ENCODE peak calls at places on chromosomes 16 and 17, in eight cellular contexts. T is NT2/D1; P is Peyer's patch; D is ovary; V is A549; J is adrenal gland; A is CD8-positive, alpha-beta memory T cell; K is psoas muscle. M is an unnamed sample.
A peak's percentile ranks its signal among the peaks of the same experiment; 100 is the strongest.

GRCh38 chr16:8735574-8735973 is 61.2 kb downstream of the ABAT start:
- DNase-seq in T (no peak), P (peak; percentile 28), D (no peak), V (no peak), J (no peak), A (no peak), K (no peak), M (peak; percentile 58)

GRCh38 chr17:2058521-2059124 is 3.7 kb downstream of the HIC1 start:
- DNase-seq in T (no peak), P (peak; percentile 93), D (peak; percentile 84), V (peak; percentile 79), J (peak; percentile 70), A (peak; percentile 50), K (peak; percentile 78), M (peak; percentile 96)

GRCh38 chr16:85571813-85572619 is 41.1 kb upstream of the GSE1 start:
- DNase-seq in T (no peak), P (peak; percentile 71), D (no peak), V (no peak), J (no peak), A (no peak), K (no peak), M (no peak)

GRCh38 chr16:19135896-19136438 is 22.2 kb downstream of the ITPRIPL2 start:
- DNase-seq in T (no peak), P (peak; percentile 84), D (no peak), V (peak; percentile 67), J (no peak), A (no peak), K (no peak), M (no peak)

GRCh38 chr16:68396481-68396880 is 51.8 kb downstream of the SMPD3 start:
- DNase-seq in T (no peak), P (peak; percentile 79), D (peak; percentile 41), V (peak; percentile 32), J (peak; percentile 49), A (peak; percentile 54), K (no peak), M (peak; percentile 51)

GRCh38 chr16:80993293-80993691 is 13.4 kb downstream of the CMC2 start:
- DNase-seq in T (no peak), P (no peak), D (no peak), V (no peak), J (peak; percentile 60), A (no peak), K (no peak), M (no peak)

GRCh38 chr17:39210093-39210434 is 10.0 kb downstream of the RPL19 start:
- DNase-seq in T (no peak), P (no peak), D (no peak), V (no peak), J (no peak), A (no peak), K (no peak), M (no peak)

GRCh38 chr16:19710191-19710908 is 7.7 kb downstream of the KNOP1 start:
- DNase-seq in T (peak; percentile 63), P (no peak), D (no peak), V (no peak), J (no peak), A (no peak), K (no peak), M (peak; percentile 65)

GRCh38 chr16:25030420-25031131 is 15.4 kb upstream of the ARHGAP17 start:
- DNase-seq in T (no peak), P (peak; percentile 58), D (no peak), V (no peak), J (no peak), A (peak; percentile 10), K (no peak), M (no peak)

GRCh38 chr17:44022246-44022645 is 7.5 kb upstream of the TMEM101 start:
- DNase-seq in T (no peak), P (no peak), D (no peak), V (no peak), J (no peak), A (no peak), K (no peak), M (no peak)

GRCh38 chr17:12613566-12613965 is 52.1 kb upstream of the MYOCD start:
- DNase-seq in T (no peak), P (no peak), D (no peak), V (no peak), J (no peak), A (no peak), K (no peak), M (no peak)

GRCh38 chr17:28258347-28258887 is 60.6 kb upstream of the TMEM97 start:
- DNase-seq in T (no peak), P (peak; percentile 50), D (no peak), V (no peak), J (peak; percentile 30), A (no peak), K (no peak), M (no peak)

GRCh38 chr16:88973415-88974050 is 3.5 kb downstream of the CBFA2T3 start:
- DNase-seq in T (no peak), P (no peak), D (no peak), V (no peak), J (no peak), A (no peak), K (no peak), M (no peak)

GRCh38 chr17:57694051-57694450 is 51.0 kb downstream of the CCDC182 start:
- DNase-seq in T (no peak), P (no peak), D (no peak), V (no peak), J (no peak), A (no peak), K (no peak), M (no peak)

GRCh38 chr17:44610331-44610730 is 45.9 kb upstream of the MEIOC start:
- DNase-seq in T (no peak), P (no peak), D (no peak), V (no peak), J (no peak), A (no peak), K (no peak), M (no peak)

GRCh38 chr16:85194528-85195270 is 82.4 kb upstream of the CIBAR2 start:
- DNase-seq in T (no peak), P (no peak), D (no peak), V (no peak), J (no peak), A (no peak), K (no peak), M (no peak)

GRCh38 chr17:70437656-70438055 is 268.3 kb downstream of the KCNJ2 start:
- DNase-seq in T (no peak), P (no peak), D (no peak), V (no peak), J (no peak), A (no peak), K (no peak), M (no peak)

GRCh38 chr16:3408561-3409197 is 7.7 kb downstream of the ZNF174 start:
- DNase-seq in T (no peak), P (no peak), D (no peak), V (no peak), J (no peak), A (no peak), K (no peak), M (no peak)
- H3K9me3 ChIP-seq in T (peaks cover 87% of the 10 kb centered on the region), P (peaks cover 60% of the 10 kb centered on the region), D (peaks cover 10% of the 10 kb centered on the region), V (peaks cover 99% of the 10 kb centered on the region), J (peaks cover 58% of the 10 kb centered on the region), A (peaks cover 52% of the 10 kb centered on the region), K (peaks cover 79% of the 10 kb centered on the region), M (peaks cover 99% of the 10 kb centered on the region)

GRCh38 chr16:2025251-2025650 is 1.5 kb upstream of the NHERF2 start:
- DNase-seq in T (no peak), P (no peak), D (no peak), V (no peak), J (no peak), A (no peak), K (no peak), M (peak; percentile 75)
- H3K4me1 ChIP-seq in T (peaks cover 29% of the 10 kb centered on the region), P (peaks cover 53% of the 10 kb centered on the region), D (peaks cover 19% of the 10 kb centered on the region), V (peaks cover 31% of the 10 kb centered on the region), J (peaks cover 38% of the 10 kb centered on the region), A (peaks cover 26% of the 10 kb centered on the region), K (peaks cover 24% of the 10 kb centered on the region), M (peaks cover 44% of the 10 kb centered on the region)

DNA sequence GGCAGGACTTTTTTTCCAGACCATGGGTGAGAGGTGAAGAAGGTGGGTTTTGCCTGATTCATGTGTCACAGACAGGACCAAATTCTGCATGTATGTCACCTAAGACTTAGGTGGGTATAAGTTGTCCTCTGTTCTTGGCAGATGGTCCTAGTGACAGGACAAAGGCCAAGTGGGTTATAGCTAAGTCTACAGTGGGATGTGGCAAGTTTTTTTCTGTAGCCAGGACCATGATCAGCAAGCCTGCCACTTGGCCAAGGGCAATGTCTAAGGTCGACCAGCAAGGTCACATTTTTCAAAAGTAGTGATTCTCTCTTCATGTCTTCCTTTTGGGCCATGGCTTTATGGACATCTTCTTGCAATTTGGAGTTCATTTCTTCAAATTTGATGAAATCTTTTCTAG is 20.2 kb downstream of the ZNF267 start:
- DNase-seq in T (no peak), P (no peak), D (no peak), V (no peak), J (no peak), A (no peak), K (no peak), M (no peak)
- H3K9me3 ChIP-seq in T (peaks cover 77% of the 10 kb centered on the region), P (no peaks in the 10 kb centered on the region), D (no peaks in the 10 kb centered on the region), V (peaks cover 87% of the 10 kb centered on the region), J (peaks cover 13% of the 10 kb centered on the region), A (no peaks in the 10 kb centered on the region), K (peaks cover 22% of the 10 kb centered on the region), M (peaks cover 89% of the 10 kb centered on the region)

GRCh38 chr17:7835818-7836595 is 2.0 kb downstream of the KDM6B start:
- DNase-seq in T (no peak), P (peak; percentile 83), D (peak; percentile 93), V (peak; percentile 48), J (peak; percentile 88), A (peak; percentile 62), K (peak; percentile 71), M (no peak)

GRCh38 chr17:7836596-7837374 is 2.8 kb downstream of the KDM6B start:
- DNase-seq in T (peak; percentile 94), P (peak; percentile 96), D (peak; percentile 99), V (peak; percentile 87), J (peak; percentile 97), A (peak; percentile 51), K (peak; percentile 90), M (peak; percentile 90)

GRCh38 chr17:7839199-7839889 is 5.3 kb downstream of the KDM6B start:
- DNase-seq in T (no peak), P (peak; percentile 90), D (peak; percentile 36), V (no peak), J (no peak), A (no peak), K (no peak), M (peak; percentile 87)

GRCh38 chr17:7838291-7839075 is 4.5 kb downstream of the KDM6B start:
- DNase-seq in T (no peak), P (peak; percentile 53), D (peak; percentile 66), V (no peak), J (peak; percentile 63), A (no peak), K (no peak), M (peak; percentile 79)

DNA sequence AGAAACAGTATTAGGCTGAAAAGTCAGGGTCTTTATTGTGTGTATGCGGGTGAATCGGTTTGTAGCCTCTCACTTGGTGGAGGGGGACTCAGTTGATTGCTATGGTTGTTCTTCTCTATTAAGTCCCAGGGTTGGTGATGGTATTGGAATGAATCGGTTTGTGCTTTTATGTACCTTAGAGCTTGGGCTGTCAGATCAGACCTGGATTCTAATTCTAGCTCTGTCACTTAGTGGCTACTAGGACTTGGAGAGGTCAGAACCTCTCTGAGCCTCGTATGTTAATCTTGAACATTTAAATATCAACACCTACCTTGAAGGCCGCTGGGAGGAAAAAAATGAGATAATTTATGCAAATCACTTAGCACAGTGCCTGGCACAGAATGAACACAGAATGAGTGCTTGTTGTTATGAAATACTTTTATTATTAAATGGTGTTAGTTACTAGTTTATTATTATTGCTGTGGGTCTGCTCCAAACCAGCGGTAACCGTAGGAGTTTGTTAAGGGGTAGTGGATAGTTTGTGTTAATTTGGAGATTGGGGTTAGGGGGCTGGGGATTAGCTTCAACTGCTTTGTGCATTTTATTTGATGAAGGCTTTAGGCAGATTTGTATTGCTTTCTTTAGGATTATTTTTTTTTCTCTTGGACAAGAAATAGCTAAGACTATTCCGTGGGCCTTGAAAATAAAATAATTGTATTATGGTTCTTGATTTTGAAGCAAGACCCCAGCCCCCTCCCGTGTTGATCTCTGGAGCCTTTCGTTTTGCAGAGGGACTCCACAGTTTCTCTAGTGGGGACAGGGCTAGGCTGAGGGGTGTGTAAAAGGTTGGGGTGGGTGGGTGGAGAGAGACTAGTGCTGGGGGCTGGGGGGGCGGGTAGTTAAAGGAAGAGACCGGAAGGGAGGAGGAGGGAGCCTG is 3.6 kb downstream of the KDM6B start:
- DNase-seq in T (no peak), P (no peak), D (no peak), V (no peak), J (no peak), A (no peak), K (no peak), M (peak; percentile 61)
- H3K4me1 ChIP-seq in T (peaks cover 22% of the 10 kb centered on the region), P (peaks cover 56% of the 10 kb centered on the region), D (peaks cover 18% of the 10 kb centered on the region), V (peaks cover 48% of the 10 kb centered on the region), J (peaks cover 45% of the 10 kb centered on the region), A (peaks cover 56% of the 10 kb centered on the region), K (peaks cover 41% of the 10 kb centered on the region), M (peaks cover 45% of the 10 kb centered on the region)

M was measured in spleen.